ENCODE peak calls at places on chromosomes 5 and 9, in eight cellular contexts. W is lower lobe of right lung, X is heart left ventricle, Z is adrenal gland, R is cardiac muscle cell, K is fibroblast of lung, G is fibroblast of the aortic adventitia, T is retinal pigment epithelial cell. P is an unnamed sample.

GRCh38 chr5:150320048-150320555 is 17.4 kb upstream of the ARSI start:
- DNase-seq in K (peak; percentile 90), R (peak; percentile 88), T (peak; percentile 100), X (no peak), W (no peak), G (peak; percentile 81), Z (peak; percentile 61), P (peak; percentile 56)

GRCh38 chr5:99025298-99026045 is 96.7 kb upstream of the CHD1 start:
- DNase-seq in W (no peak), R (no peak), K (no peak), T (no peak), X (no peak), Z (no peak), G (no peak), P (no peak)

GRCh38 chr9:130731355-130731754 is 37.8 kb downstream of the EXOSC2 start:
- DNase-seq in T (no peak), G (no peak), Z (no peak), W (no peak), K (no peak), R (no peak), X (no peak), P (no peak)

GRCh38 chr9:33374634-33375237 is 27.6 kb downstream of the AQP7 start:
- DNase-seq in Z (peak; percentile 77), W (peak; percentile 76), X (no peak), T (peak; percentile 42), K (peak; percentile 62), R (peak; percentile 85), G (peak; percentile 81), P (peak; percentile 66)

GRCh38 chr5:167573274-167574127 is 717.9 kb upstream of the WWC1 start:
- DNase-seq in G (peak; percentile 50), K (peak; percentile 89), T (no peak), R (peak; percentile 60), Z (no peak), X (no peak), W (no peak), P (no peak)

GRCh38 chr9:95071925-95072324 is 245.6 kb downstream of the FANCC start:
- DNase-seq in K (no peak), Z (no peak), X (no peak), G (no peak), W (no peak), T (no peak), R (no peak), P (no peak)

GRCh38 chr5:10623305-10623910 is 59.5 kb downstream of the ANKRD33B start:
- DNase-seq in K (no peak), W (no peak), G (no peak), T (no peak), X (no peak), R (no peak), Z (no peak), P (no peak)

GRCh38 chr5:65262590-65263189 is 219.0 kb downstream of the ADAMTS6 start:
- DNase-seq in T (peak; percentile 48), K (peak; percentile 96), W (no peak), G (peak; percentile 97), R (peak; percentile 96), Z (no peak), X (no peak), P (peak; percentile 63)

GRCh38 chr9:6945871-6946270 is 188.1 kb downstream of the KDM4C start:
- DNase-seq in W (no peak), K (no peak), Z (no peak), T (no peak), G (no peak), X (no peak), R (no peak), P (no peak)

GRCh38 chr9:78031271-78031825 is at the start of gene GNAQ:
- DNase-seq in G (no peak), Z (peak; percentile 28), R (no peak), T (no peak), X (peak; percentile 72), W (peak; percentile 56), K (no peak), P (no peak)

GRCh38 chr9:134486127-134486995 is 155.2 kb upstream of the COL5A1 start:
- DNase-seq in X (no peak), T (no peak), R (no peak), W (no peak), G (no peak), K (no peak), Z (peak; percentile 1), P (no peak)

GRCh38 chr9:105148328-105149006 is 96.0 kb upstream of the SLC44A1 start:
- DNase-seq in X (no peak), G (no peak), Z (no peak), K (no peak), R (no peak), T (no peak), W (no peak), P (no peak)

GRCh38 chr5:157108961-157109360 is at the start of gene HAVCR2:
- DNase-seq in K (no peak), W (peak; percentile 70), X (no peak), T (no peak), Z (peak; percentile 63), G (no peak), R (no peak), P (no peak)

GRCh38 chr5:410911-411517 is 32.0 kb upstream of the EXOC3 start:
- DNase-seq in Z (no peak), X (no peak), W (no peak), T (no peak), K (no peak), G (no peak), R (no peak), P (no peak)

GRCh38 chr5:13955896-13956295 is 11.4 kb upstream of the DNAH5 start:
- DNase-seq in G (no peak), R (no peak), W (no peak), Z (no peak), T (no peak), K (peak; percentile 36), X (no peak), P (no peak)

GRCh38 chr5:138264183-138264582 is 10.2 kb downstream of the GFRA3 start:
- DNase-seq in K (no peak), R (no peak), Z (no peak), W (no peak), G (no peak), T (no peak), X (no peak), P (no peak)

GRCh38 chr5:98694902-98695301 is 78.6 kb upstream of the RGMB start:
- DNase-seq in W (no peak), T (no peak), K (no peak), X (no peak), Z (no peak), G (no peak), R (no peak), P (no peak)

GRCh38 chr5:28397502-28397941 is 1359.1 kb upstream of the CDH9 start:
- DNase-seq in G (no peak), Z (no peak), X (no peak), W (no peak), K (peak; percentile 89), T (peak; percentile 53), R (peak; percentile 38), P (no peak)

GRCh38 chr5:150599917-150600511 is 40.4 kb upstream of the SYNPO start:
- DNase-seq in K (peak; percentile 75), Z (peak; percentile 76), W (peak; percentile 83), T (peak; percentile 47), G (peak; percentile 79), R (peak; percentile 88), X (peak; percentile 92), P (peak; percentile 46)

GRCh38 chr9:69919461-69920061 is 98.9 kb downstream of the CFAP95 start:
- DNase-seq in G (peak; percentile 83), Z (no peak), R (peak; percentile 74), X (no peak), T (no peak), K (peak; percentile 56), W (no peak), P (peak; percentile 42)

GRCh38 chr5:79935992-79936643 is 54.9 kb downstream of the MTX3 start:
- DNase-seq in G (peak; percentile 59), T (no peak), K (no peak), X (no peak), Z (peak; percentile 63), R (peak; percentile 68), W (no peak), P (no peak)

GRCh38 chr5:32534056-32534455 is 51.3 kb upstream of the SUB1 start:
- DNase-seq in R (peak; percentile 71), T (no peak), Z (no peak), K (no peak), W (no peak), G (peak; percentile 94), X (no peak), P (no peak)

GRCh38 chr9:93682155-93682968 is 106.0 kb downstream of the PHF2 start:
- DNase-seq in T (no peak), R (peak; percentile 68), Z (peak; percentile 55), G (peak; percentile 57), W (peak; percentile 67), K (peak; percentile 15), X (peak; percentile 82), P (peak; percentile 15)

GRCh38 chr5:61673007-61673735 is 341.1 kb downstream of the ZSWIM6 start:
- DNase-seq in X (no peak), K (peak; percentile 73), Z (peak; percentile 32), R (no peak), G (peak; percentile 8), T (peak; percentile 10), W (no peak), P (no peak)
- H3K4me3 ChIP-seq in X (no peak overlapping the region), K (no peak overlapping the region), Z (no peak overlapping the region), R (no peak overlapping the region), G (no peak overlapping the region), T (no peak overlapping the region), W (no peak overlapping the region), P (no peak overlapping the region)

DNA sequence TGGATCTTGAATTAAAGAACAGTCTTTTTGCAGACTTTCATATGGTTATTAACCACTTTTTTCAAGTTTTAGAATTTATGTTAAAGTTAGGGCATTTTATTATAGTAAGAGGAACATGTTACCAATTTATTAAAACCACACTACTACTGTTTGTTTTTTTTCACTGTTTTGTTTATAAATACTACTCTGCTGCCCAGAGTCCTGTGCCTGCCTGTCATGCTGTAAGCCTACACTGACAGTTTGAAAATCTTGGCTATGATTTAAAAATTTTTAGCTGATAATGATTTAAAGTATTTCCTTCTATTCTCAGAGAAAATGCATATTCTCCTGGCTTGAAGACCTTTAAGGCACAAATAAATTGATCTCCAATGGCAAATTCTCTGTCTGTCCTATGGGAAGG is 128.7 kb downstream of the RPS23 start:
- DNase-seq in R (no peak), G (no peak), X (no peak), Z (no peak), T (no peak), K (no peak), W (no peak), P (no peak)
- TF ChIP-seq CTCF in R (no peak), G (no peak), X (no peak), Z (no peak), T (no peak), K (no peak), W (no peak), P (no peak)

DNA sequence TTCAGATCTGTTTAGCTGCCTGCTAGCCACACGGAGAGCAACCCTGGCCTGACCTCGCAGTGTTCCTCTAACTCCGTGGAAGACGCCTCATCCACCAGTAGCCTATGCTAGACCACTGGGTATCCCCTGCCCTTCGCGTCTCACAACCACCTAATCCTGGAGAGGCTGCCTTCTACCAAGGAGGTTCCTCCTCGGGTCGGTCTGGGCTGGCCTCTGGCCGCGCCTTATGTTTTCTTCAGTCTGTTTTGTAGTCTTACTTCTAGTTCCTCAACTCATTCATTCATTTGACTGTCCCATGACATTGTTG is 1.6 kb upstream of the TPM2 start:
- DNase-seq in W (no peak), K (no peak), R (no peak), T (no peak), G (no peak), Z (no peak), X (no peak), P (no peak)
- H3K4me3 ChIP-seq in W (peak overlapping the region; percentile 73), K (peak overlapping the region; percentile 99), R (peak overlapping the region; percentile 67), T (peak overlapping the region; percentile 81), G (peak overlapping the region; percentile 79), Z (no peak overlapping the region), X (peak overlapping the region; percentile 73), P (peak overlapping the region; percentile 100)

GRCh38 chr5:100520348-100520747 is 14.8 kb upstream of the FAM174A start:
- DNase-seq in R (no peak), X (no peak), K (no peak), W (no peak), G (no peak), Z (no peak), T (no peak), P (no peak)
- TF ChIP-seq CTCF in R (no peak), X (no peak), K (peak; percentile 8), W (no peak), G (no peak), Z (no peak), T (peak; percentile 19), P (no peak)